ENCODE peak calls at places on chromosome 13, in six cellular contexts. B is HepG2, N is A549, W is K562, U is NB4, T is GM12878. L is an unnamed sample.

GRCh38 chr13:32086791-32087441 is 55.3 kb downstream of the FRY start:
- DNase-seq in T (no peak), B (no peak), U (no peak), N (no peak), W (no peak), L (no peak)

GRCh38 chr13:113187905-113188595 is 20.4 kb downstream of the PCID2 start:
- DNase-seq in U (no peak), N (no peak), T (no peak), B (no peak), W (no peak), L (no peak)

GRCh38 chr13:35764359-35765015 is 288.0 kb upstream of the MAB21L1 start:
- DNase-seq in W (no peak), N (no peak), U (no peak), T (no peak), B (no peak), L (no peak)

GRCh38 chr13:64525687-64526086 is 2704.4 kb downstream of the PCDH9 start:
- DNase-seq in B (no peak), U (no peak), N (no peak), W (no peak), T (no peak), L (no peak)

GRCh38 chr13:95552539-95553270 is at the start of gene CLDN10:
- DNase-seq in T (no peak), W (peak; percentile 13), B (no peak), U (no peak), N (peak; percentile 24), L (no peak)

GRCh38 chr13:77136902-77137420 is 110.0 kb upstream of the FBXL3 start:
- DNase-seq in B (no peak), U (no peak), W (no peak), N (no peak), T (no peak), L (no peak)

GRCh38 chr13:33111414-33112110 is 95.3 kb downstream of the KL start:
- DNase-seq in B (peak; percentile 82), W (no peak), N (no peak), T (no peak), U (no peak), L (peak; percentile 22)

GRCh38 chr13:106088094-106088493 is 447.4 kb downstream of the EFNB2 start:
- DNase-seq in B (no peak), W (no peak), U (no peak), T (no peak), N (no peak), L (no peak)

GRCh38 chr13:60936281-60936680 is 479.4 kb downstream of the PCDH20 start:
- DNase-seq in W (no peak), N (no peak), B (no peak), T (no peak), U (no peak), L (no peak)

GRCh38 chr13:80116107-80116506 is 224.8 kb downstream of the SPRY2 start:
- DNase-seq in W (no peak), B (no peak), N (no peak), U (no peak), T (no peak), L (peak; percentile 10)

GRCh38 chr13:72694314-72694713 is 33.1 kb downstream of the MZT1 start:
- DNase-seq in N (no peak), T (no peak), W (no peak), U (no peak), B (no peak), L (peak; percentile 49)

GRCh38 chr13:68523838-68524424 is 1293.8 kb upstream of the PCDH9 start:
- DNase-seq in N (no peak), T (no peak), U (no peak), B (no peak), W (no peak), L (no peak)

GRCh38 chr13:113726961-113727411 is 32.0 kb upstream of the TMEM255B start:
- DNase-seq in T (no peak), W (no peak), B (no peak), N (no peak), U (no peak), L (no peak)

GRCh38 chr13:76622336-76623045 is 263.7 kb downstream of the KCTD12 start:
- DNase-seq in T (no peak), U (no peak), N (no peak), B (no peak), W (no peak), L (peak; percentile 54)

GRCh38 chr13:50596776-50597203 is 246.7 kb downstream of the DLEU7 start:
- DNase-seq in B (peak; percentile 60), W (no peak), T (no peak), U (no peak), N (no peak), L (no peak)

GRCh38 chr13:50990540-50991506 is 81.2 kb downstream of the RNASEH2B start:
- DNase-seq in W (no peak), N (no peak), U (no peak), B (no peak), T (no peak), L (peak; percentile 30)

GRCh38 chr13:114286808-114287207 is 5.4 kb downstream of the UPF3A start:
- DNase-seq in N (no peak), B (no peak), W (no peak), U (no peak), T (no peak), L (no peak)

GRCh38 chr13:26561636-26562537 is 4.4 kb downstream of the WASF3 start:
- DNase-seq in T (no peak), B (peak; percentile 35), W (no peak), U (no peak), N (no peak), L (peak; percentile 64)

GRCh38 chr13:77026255-77026782 is 640 bp downstream of the FBXL3 start:
- DNase-seq in U (peak; percentile 91), B (peak; percentile 63), N (peak; percentile 66), T (peak; percentile 42), W (peak; percentile 79), L (peak; percentile 68)

GRCh38 chr13:114234266-114234644 is 442 bp upstream of the CDC16 start:
- DNase-seq in T (no peak), W (no peak), N (no peak), U (no peak), B (no peak), L (no peak)

GRCh38 chr13:29594310-29594709 is 1.2 kb downstream of the SLC7A1 start:
- DNase-seq in W (no peak), B (peak; percentile 81), U (no peak), N (peak; percentile 80), T (peak; percentile 21), L (peak; percentile 74)

GRCh38 chr13:23570099-23570926 is at the start of gene TNFRSF19:
- DNase-seq in B (peak; percentile 98), N (no peak), W (no peak), U (no peak), T (no peak), L (peak; percentile 8)

GRCh38 chr13:60583911-60584753 is 187.1 kb downstream of the TDRD3 start:
- DNase-seq in N (peak; percentile 6), B (no peak), W (peak; percentile 14), U (peak; percentile 94), T (no peak), L (no peak)

GRCh38 chr13:39961036-39961435 is 305.6 kb downstream of the COG6 start:
- DNase-seq in N (no peak), B (peak; percentile 2), W (no peak), T (no peak), U (no peak), L (peak; percentile 60)

GRCh38 chr13:39957868-39958676 is 302.6 kb downstream of the COG6 start:
- DNase-seq in N (no peak), B (no peak), U (no peak), T (no peak), W (no peak), L (no peak)

GRCh38 chr13:39956036-39956435 is 300.6 kb downstream of the COG6 start:
- DNase-seq in W (no peak), B (no peak), N (no peak), U (no peak), T (peak; percentile 73), L (no peak)

GRCh38 chr13:39960206-39960605 is 304.7 kb downstream of the COG6 start:
- DNase-seq in W (no peak), T (no peak), N (no peak), B (no peak), U (no peak), L (no peak)

DNA sequence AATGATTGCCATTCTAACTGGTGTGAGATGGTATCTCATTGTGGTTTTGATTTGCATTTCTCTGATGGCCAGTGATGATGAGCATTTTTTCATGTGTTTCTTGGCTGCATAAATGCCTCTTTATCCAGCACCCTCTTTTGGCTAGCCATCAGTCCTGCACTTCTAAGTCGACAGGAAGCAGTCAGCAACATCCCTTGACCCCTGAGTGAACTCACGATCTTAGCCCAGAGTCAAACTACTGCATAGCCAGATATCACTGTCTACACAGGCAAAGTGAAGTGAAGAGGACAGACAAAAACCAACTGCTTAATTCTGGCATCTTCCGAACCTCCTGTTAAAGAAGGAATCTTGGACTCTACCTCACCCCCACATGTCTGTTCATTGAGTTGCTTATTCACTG is 304.0 kb downstream of the COG6 start:
- DNase-seq in T (no peak), U (no peak), N (no peak), W (no peak), B (no peak), L (no peak)
- TF ChIP-seq MYC in T (no peak), U (no peak), N (no peak), W (no peak), B (no peak), L (no peak)

GRCh38 chr13:30805132-30805537 is 69.8 kb downstream of the ALOX5AP start:
- DNase-seq in U (no peak), N (no peak), B (peak; percentile 75), W (no peak), T (no peak), L (no peak)

GRCh38 chr13:30807392-30807791 is 72.0 kb downstream of the ALOX5AP start:
- DNase-seq in T (no peak), W (no peak), U (no peak), N (no peak), B (no peak), L (no peak)

GRCh38 chr13:30806784-30807183 is 71.4 kb downstream of the ALOX5AP start:
- DNase-seq in N (peak; percentile 13), W (no peak), B (no peak), U (peak; percentile 25), T (no peak), L (peak; percentile 72)

GRCh38 chr13:30804474-30804873 is 69.1 kb downstream of the ALOX5AP start:
- DNase-seq in B (no peak), T (no peak), W (no peak), U (no peak), N (no peak), L (no peak)

DNA sequence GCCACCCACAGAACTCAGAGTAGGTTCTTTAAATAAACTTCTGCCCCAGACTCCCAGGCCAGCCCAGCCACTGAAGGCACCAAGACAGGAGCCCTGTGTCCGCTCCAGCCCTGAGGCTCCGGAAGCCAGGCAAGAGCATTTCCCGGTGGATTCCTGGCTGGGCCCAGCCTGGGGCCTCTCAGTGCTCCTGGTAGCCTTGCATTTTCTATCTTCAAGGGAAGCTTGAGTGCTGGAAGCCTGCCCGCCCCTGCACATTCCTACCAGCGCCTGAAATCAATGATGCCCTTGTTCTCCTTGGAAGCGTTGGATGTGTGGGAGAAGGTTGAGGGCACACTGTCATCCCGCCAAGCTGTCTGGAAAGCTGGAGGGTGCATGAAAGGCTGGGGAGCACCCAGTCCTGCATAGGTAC is 70.3 kb downstream of the ALOX5AP start:
- DNase-seq in T (no peak), B (peak; percentile 90), W (no peak), U (no peak), N (no peak), L (no peak)
- TF ChIP-seq MYC in T (no peak), B (no peak), W (no peak), U (no peak), N (no peak), L (no peak)

GRCh38 chr13:24692541-24692940 is 12.3 kb downstream of the ATP12A start:
- DNase-seq in N (no peak), B (no peak), W (no peak), T (no peak), U (no peak), L (no peak)
- TF ChIP-seq MYC in N (no peak), B (no peak), W (no peak), T (no peak), U (no peak), L (no peak)

GRCh38 chr13:25281937-25282332 is 5.4 kb downstream of the MTMR6 start:
- DNase-seq in U (no peak), W (no peak), N (no peak), B (no peak), T (no peak), L (no peak)
- TF ChIP-seq MYC in U (no peak), W (no peak), N (no peak), B (no peak), T (no peak), L (no peak)